ENCODE peak calls at places on chromosomes 1 and 21, in six cellular contexts. X is GM12878, A is GM23338, U is HCT116, R is SK-N-SH, H is Panc1. G is an unnamed sample.

GRCh38 chr1:184025242-184025675 is 12.3 kb downstream of the COLGALT2 start:
- DNase-seq in X (no peak), A (peak), U (no peak), R (no peak), H (no peak), G (no peak)

GRCh38 chr1:26733982-26734381 is 38.2 kb downstream of the ARID1A start:
- DNase-seq in X (no peak), A (no peak), U (no peak), R (no peak), H (no peak), G (no peak)

GRCh38 chr21:29827236-29827635 is 112.6 kb downstream of the GRIK1 start:
- DNase-seq in X (no peak), A (no peak), U (no peak), R (no peak), H (no peak), G (no peak)

GRCh38 chr1:78229344-78229743 is 183.6 kb downstream of the GIPC2 start:
- DNase-seq in X (no peak), A (no peak), U (no peak), R (no peak), H (no peak), G (no peak)

GRCh38 chr1:13892671-13893325 is 192.8 kb downstream of the PRDM2 start:
- DNase-seq in X (no peak), A (peak), U (no peak), R (peak), H (no peak), G (no peak)

GRCh38 chr1:234996245-234996757 is 132.3 kb downstream of the TOMM20 start:
- DNase-seq in X (no peak), A (no peak), U (no peak), R (no peak), H (no peak), G (no peak)

GRCh38 chr1:151036356-151036755 is at the start of gene BNIPL:
- DNase-seq in X (no peak), A (no peak), U (no peak), R (no peak), H (no peak), G (no peak)

GRCh38 chr21:42460391-42461184 is 35.4 kb downstream of the RSPH1 start:
- DNase-seq in X (peak), A (peak), U (no peak), R (peak), H (no peak), G (no peak)

GRCh38 chr1:153565529-153566374 is at the start of gene S100A2:
- DNase-seq in X (peak), A (no peak), U (peak), R (no peak), H (peak), G (peak)

GRCh38 chr1:86018311-86018923 is 138.2 kb downstream of the COL24A1 start:
- DNase-seq in X (no peak), A (peak), U (peak), R (peak), H (peak), G (peak)

GRCh38 chr1:180623579-180624347 is 8.1 kb upstream of the XPR1 start:
- DNase-seq in X (no peak), A (peak), U (no peak), R (no peak), H (no peak), G (no peak)

GRCh38 chr1:48077860-48078259 is 80.7 kb upstream of the TRABD2B start:
- DNase-seq in X (no peak), A (no peak), U (no peak), R (no peak), H (no peak), G (no peak)

GRCh38 chr1:6016191-6016865 is 24.1 kb upstream of the NPHP4 start:
- DNase-seq in X (no peak), A (no peak), U (no peak), R (no peak), H (no peak), G (no peak)

GRCh38 chr1:162349635-162350330 is 26.9 kb downstream of the SPATA46 start:
- DNase-seq in X (no peak), A (no peak), U (peak), R (no peak), H (peak), G (no peak)

GRCh38 chr1:152029937-152030211 is 6.9 kb downstream of the S100A11 start:
- DNase-seq in X (no peak), A (no peak), U (no peak), R (no peak), H (no peak), G (no peak)

GRCh38 chr1:47870946-47871750 is 126.0 kb downstream of the TRABD2B start:
- DNase-seq in X (no peak), A (no peak), U (no peak), R (no peak), H (no peak), G (no peak)

GRCh38 chr1:54545916-54546635 is 2.0 kb upstream of the ACOT11 start:
- DNase-seq in X (no peak), A (no peak), U (no peak), R (no peak), H (no peak), G (no peak)

GRCh38 chr1:169451425-169451824 is 24.2 kb upstream of the CCDC181 start:
- DNase-seq in X (no peak), A (no peak), U (no peak), R (no peak), H (no peak), G (no peak)

GRCh38 chr1:245131026-245131393 is 23.8 kb upstream of the KIF26B start:
- DNase-seq in X (no peak), A (no peak), U (no peak), R (no peak), H (no peak), G (no peak)

GRCh38 chr1:158020877-158021630 is 27.6 kb downstream of the KIRREL1 start:
- DNase-seq in X (no peak), A (no peak), U (no peak), R (no peak), H (no peak), G (no peak)

GRCh38 chr1:164660415-164661174 is 101.6 kb downstream of the PBX1 start:
- DNase-seq in X (peak), A (no peak), U (no peak), R (no peak), H (no peak), G (no peak)

GRCh38 chr1:56025942-56026341 is 553.4 kb downstream of the PLPP3 start:
- DNase-seq in X (no peak), A (no peak), U (no peak), R (no peak), H (no peak), G (no peak)

GRCh38 chr1:117612517-117613248 is 6.8 kb downstream of the TENT5C start:
- DNase-seq in X (no peak), A (no peak), U (peak), R (no peak), H (no peak), G (no peak)

GRCh38 chr21:14864211-14865021 is 200.4 kb downstream of the NRIP1 start:
- DNase-seq in X (no peak), A (peak), U (no peak), R (peak), H (no peak), G (no peak)

GRCh38 chr1:192609110-192610079 is 26.6 kb upstream of the RGS13 start:
- DNase-seq in X (peak), A (no peak), U (no peak), R (no peak), H (no peak), G (peak)

DNA sequence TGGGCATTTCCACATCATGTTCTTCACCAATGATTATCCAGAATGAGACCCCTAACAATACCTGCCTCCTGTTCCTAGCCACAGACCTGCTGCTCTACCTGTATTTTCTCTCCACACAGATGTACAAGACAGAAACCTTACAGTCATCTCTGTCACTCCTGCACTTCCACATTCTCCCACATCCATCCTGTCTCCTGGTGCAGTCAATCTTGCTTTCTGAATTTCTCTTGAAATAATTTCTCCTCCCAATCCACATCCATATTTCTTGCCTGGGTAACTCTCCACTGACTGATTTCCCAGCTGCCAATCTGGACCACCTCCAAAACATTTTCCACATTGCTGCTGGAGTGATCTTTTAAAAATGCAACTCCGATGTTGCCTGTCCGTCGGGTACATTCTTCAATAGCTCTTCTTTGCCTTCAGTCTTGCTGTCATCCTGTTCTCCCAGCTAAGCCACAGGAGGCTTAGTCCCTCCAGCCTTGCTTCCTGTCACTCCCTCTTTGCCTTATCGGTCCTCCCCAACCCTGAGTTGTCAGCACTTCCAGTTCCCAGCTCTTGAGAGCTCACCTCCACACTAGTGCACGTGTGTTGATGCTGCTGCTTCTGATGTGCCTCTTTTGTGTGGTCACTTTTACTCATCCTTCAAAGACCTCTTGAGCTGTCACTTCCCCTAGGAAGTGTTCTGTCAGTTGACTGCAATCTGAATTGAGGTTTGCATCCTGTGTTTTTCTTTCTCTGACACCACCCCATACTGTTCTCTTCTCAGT is 15.1 kb downstream of the UCK2 start:
- DNase-seq in X (no peak), A (no peak), U (no peak), R (no peak), H (no peak), G (peak)
- H3K27ac ChIP-seq in X (peak), A (no peak), U (no peak), R (no peak), H (no peak), G (no peak)

GRCh38 chr1:23544444-23545389 is 13.7 kb upstream of the E2F2 start:
- DNase-seq in X (no peak), A (peak), U (no peak), R (peak), H (no peak), G (peak)
- TF ChIP-seq POLR2AphosphoS5 in X (no peak), A (no peak), U (no peak), R (no peak), H (no peak), G (no peak)

GRCh38 chr1:65003316-65003664 is 36.9 kb upstream of the JAK1 start:
- DNase-seq in X (no peak), A (peak), U (no peak), R (no peak), H (peak), G (no peak)

GRCh38 chr1:64996541-64997257 is 30.4 kb upstream of the JAK1 start:
- DNase-seq in X (no peak), A (no peak), U (no peak), R (no peak), H (no peak), G (no peak)

GRCh38 chr1:65002156-65002507 is 35.8 kb upstream of the JAK1 start:
- DNase-seq in X (no peak), A (peak), U (no peak), R (no peak), H (no peak), G (no peak)

GRCh38 chr1:65002508-65003315 is 36.4 kb upstream of the JAK1 start:
- DNase-seq in X (no peak), A (peak), U (peak), R (no peak), H (peak), G (no peak)

GRCh38 chr1:65001238-65001792 is 35.0 kb upstream of the JAK1 start:
- DNase-seq in X (no peak), A (peak), U (no peak), R (no peak), H (no peak), G (no peak)
- TF ChIP-seq REST in X (no peak), A (no peak), U (no peak), R (no peak), H (no peak), G (no peak)

DNA sequence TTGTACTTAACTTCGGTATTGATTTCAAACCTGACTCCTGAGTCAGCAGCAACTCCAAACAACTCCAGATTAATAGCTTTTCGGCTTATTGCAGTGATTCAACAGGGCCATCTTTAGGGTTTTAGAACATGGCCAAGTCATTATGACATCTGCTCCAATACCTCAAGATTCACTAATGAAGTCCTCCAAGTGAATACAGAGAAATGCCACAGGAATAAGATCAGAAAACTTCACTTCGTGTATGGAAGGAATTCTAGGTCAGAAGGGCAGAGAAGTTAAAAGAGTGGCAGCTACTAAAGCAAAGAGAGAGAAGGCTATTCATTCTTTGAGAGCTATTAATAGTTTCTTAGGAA is 7.6 kb upstream of the C1orf116 start:
- DNase-seq in X (no peak), A (no peak), U (no peak), R (no peak), H (no peak), G (no peak)
- H3K27ac ChIP-seq in X (no peak), A (no peak), U (no peak), R (peak), H (no peak), G (no peak)